ENCODE peak calls at places on chromosomes 6 and 20, in seven cellular contexts. One of them, this sample, is unnamed.

GRCh38 chr6:49225471-49225870 is 237.6 kb downstream of the MMUT start:
- DNase-seq in tibial artery: no peak
- DNase-seq in SK-N-SH: no peak
- DNase-seq in fibroblast of lung: no peak
- DNase-seq in IMR-90: no peak
- DNase-seq in epithelial cell of esophagus: no peak
- DNase-seq in kidney: no peak
- DNase-seq in this sample: no peak

GRCh38 chr20:64005394-64005793 is 24.5 kb downstream of the PRPF6 start:
- DNase-seq in IMR-90: peak
- DNase-seq in tibial artery: no peak
- DNase-seq in fibroblast of lung: no peak
- DNase-seq in SK-N-SH: no peak
- DNase-seq in epithelial cell of esophagus: no peak
- DNase-seq in kidney: no peak
- DNase-seq in this sample: no peak

GRCh38 chr6:39215640-39216158 is 13.6 kb downstream of the KCNK5 start:
- DNase-seq in IMR-90: no peak
- DNase-seq in kidney: no peak
- DNase-seq in fibroblast of lung: no peak
- DNase-seq in tibial artery: no peak
- DNase-seq in SK-N-SH: no peak
- DNase-seq in epithelial cell of esophagus: no peak
- DNase-seq in this sample: peak

GRCh38 chr20:18166939-18167338 is 29.3 kb downstream of the KAT14 start:
- DNase-seq in fibroblast of lung: no peak
- DNase-seq in SK-N-SH: no peak
- DNase-seq in tibial artery: no peak
- DNase-seq in IMR-90: no peak
- DNase-seq in epithelial cell of esophagus: no peak
- DNase-seq in kidney: no peak
- DNase-seq in this sample: no peak

GRCh38 chr20:63099426-63100267 is 92.9 kb upstream of the BHLHE23 start:
- DNase-seq in kidney: peak
- DNase-seq in fibroblast of lung: no peak
- DNase-seq in epithelial cell of esophagus: no peak
- DNase-seq in SK-N-SH: no peak
- DNase-seq in IMR-90: no peak
- DNase-seq in tibial artery: no peak
- DNase-seq in this sample: no peak

GRCh38 chr20:34364013-34364382 is 925 bp downstream of the ITCH start:
- DNase-seq in epithelial cell of esophagus: peak
- DNase-seq in kidney: no peak
- DNase-seq in tibial artery: no peak
- DNase-seq in SK-N-SH: no peak
- DNase-seq in IMR-90: peak
- DNase-seq in fibroblast of lung: peak
- DNase-seq in this sample: peak

GRCh38 chr6:37487891-37488290 is 11.8 kb downstream of the CCDC167 start:
- DNase-seq in kidney: no peak
- DNase-seq in fibroblast of lung: no peak
- DNase-seq in tibial artery: no peak
- DNase-seq in SK-N-SH: no peak
- DNase-seq in epithelial cell of esophagus: no peak
- DNase-seq in IMR-90: no peak
- DNase-seq in this sample: no peak

GRCh38 chr6:102417368-102417767 is 1023.9 kb downstream of the GRIK2 start:
- DNase-seq in IMR-90: no peak
- DNase-seq in epithelial cell of esophagus: no peak
- DNase-seq in fibroblast of lung: no peak
- DNase-seq in kidney: no peak
- DNase-seq in tibial artery: no peak
- DNase-seq in SK-N-SH: no peak
- DNase-seq in this sample: no peak

GRCh38 chr6:154399097-154399496 is 42.5 kb upstream of the IPCEF1 start:
- DNase-seq in epithelial cell of esophagus: peak
- DNase-seq in tibial artery: no peak
- DNase-seq in fibroblast of lung: peak
- DNase-seq in SK-N-SH: no peak
- DNase-seq in IMR-90: peak
- DNase-seq in kidney: no peak
- DNase-seq in this sample: no peak

GRCh38 chr6:105900120-105900937 is 185.8 kb upstream of the PRDM1 start:
- DNase-seq in IMR-90: peak
- DNase-seq in kidney: no peak
- DNase-seq in epithelial cell of esophagus: peak
- DNase-seq in SK-N-SH: no peak
- DNase-seq in fibroblast of lung: peak
- DNase-seq in tibial artery: no peak
- DNase-seq in this sample: peak
- H3K4me3 ChIP-seq in IMR-90: no peak
- H3K4me3 ChIP-seq in kidney: no peak
- H3K4me3 ChIP-seq in epithelial cell of esophagus: no peak
- H3K4me3 ChIP-seq in SK-N-SH: no peak
- H3K4me3 ChIP-seq in fibroblast of lung: no peak
- H3K4me3 ChIP-seq in tibial artery: no peak
- H3K4me3 ChIP-seq in this sample: no peak

GRCh38 chr20:45049438-45049837 is 51.5 kb downstream of the KCNS1 start:
- DNase-seq in tibial artery: no peak
- DNase-seq in epithelial cell of esophagus: no peak
- DNase-seq in SK-N-SH: no peak
- DNase-seq in IMR-90: no peak
- DNase-seq in kidney: no peak
- DNase-seq in fibroblast of lung: no peak
- DNase-seq in this sample: no peak
- TF ChIP-seq CTCF in tibial artery: no peak
- TF ChIP-seq CTCF in epithelial cell of esophagus: no peak
- TF ChIP-seq CTCF in SK-N-SH: no peak
- TF ChIP-seq CTCF in IMR-90: no peak
- TF ChIP-seq CTCF in kidney: no peak
- TF ChIP-seq CTCF in fibroblast of lung: no peak
- TF ChIP-seq CTCF in this sample: no peak

DNA sequence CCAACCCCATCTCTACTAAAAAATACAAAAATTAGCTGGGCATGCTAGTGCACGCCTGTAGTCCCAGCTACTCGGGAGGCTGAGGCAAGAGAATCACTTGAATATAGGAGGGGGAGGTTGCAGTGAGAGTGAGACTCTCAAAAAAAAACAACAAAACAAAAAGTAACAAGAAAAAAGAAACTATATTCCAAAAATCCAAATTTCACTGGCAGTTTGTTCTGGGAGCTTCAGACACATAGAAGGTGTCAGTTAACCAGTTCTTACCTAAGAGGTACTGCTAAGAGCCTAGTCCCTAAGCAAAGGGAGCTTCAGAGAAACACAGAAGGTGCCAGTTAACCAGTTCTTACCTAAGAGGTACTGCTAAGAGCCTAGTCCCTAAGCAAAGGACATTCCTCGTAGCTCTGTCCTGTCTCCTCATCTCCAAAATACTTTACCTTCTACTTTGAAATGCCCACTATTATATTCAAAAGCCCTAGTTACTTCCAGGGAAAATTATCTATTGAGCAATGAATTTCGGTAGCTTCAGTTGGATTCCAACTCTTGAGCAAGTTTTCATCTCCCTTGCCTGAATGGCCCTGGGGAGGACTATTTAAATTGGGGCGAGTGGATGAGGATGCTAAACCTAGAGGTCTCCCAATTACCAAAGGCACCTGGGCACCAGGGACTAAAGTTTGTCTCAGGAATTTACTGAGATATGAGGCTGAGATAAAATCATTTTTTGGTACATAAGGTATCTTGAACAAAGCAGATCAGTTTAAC is 41.0 kb downstream of the HFE start:
- DNase-seq in epithelial cell of esophagus: no peak
- DNase-seq in IMR-90: no peak
- DNase-seq in tibial artery: no peak
- DNase-seq in kidney: no peak
- DNase-seq in fibroblast of lung: no peak
- DNase-seq in SK-N-SH: no peak
- DNase-seq in this sample: no peak
- H3K4me3 ChIP-seq in epithelial cell of esophagus: no peak
- H3K4me3 ChIP-seq in IMR-90: no peak
- H3K4me3 ChIP-seq in tibial artery: no peak
- H3K4me3 ChIP-seq in kidney: no peak
- H3K4me3 ChIP-seq in fibroblast of lung: no peak
- H3K4me3 ChIP-seq in SK-N-SH: peak
- H3K4me3 ChIP-seq in this sample: peak

DNA sequence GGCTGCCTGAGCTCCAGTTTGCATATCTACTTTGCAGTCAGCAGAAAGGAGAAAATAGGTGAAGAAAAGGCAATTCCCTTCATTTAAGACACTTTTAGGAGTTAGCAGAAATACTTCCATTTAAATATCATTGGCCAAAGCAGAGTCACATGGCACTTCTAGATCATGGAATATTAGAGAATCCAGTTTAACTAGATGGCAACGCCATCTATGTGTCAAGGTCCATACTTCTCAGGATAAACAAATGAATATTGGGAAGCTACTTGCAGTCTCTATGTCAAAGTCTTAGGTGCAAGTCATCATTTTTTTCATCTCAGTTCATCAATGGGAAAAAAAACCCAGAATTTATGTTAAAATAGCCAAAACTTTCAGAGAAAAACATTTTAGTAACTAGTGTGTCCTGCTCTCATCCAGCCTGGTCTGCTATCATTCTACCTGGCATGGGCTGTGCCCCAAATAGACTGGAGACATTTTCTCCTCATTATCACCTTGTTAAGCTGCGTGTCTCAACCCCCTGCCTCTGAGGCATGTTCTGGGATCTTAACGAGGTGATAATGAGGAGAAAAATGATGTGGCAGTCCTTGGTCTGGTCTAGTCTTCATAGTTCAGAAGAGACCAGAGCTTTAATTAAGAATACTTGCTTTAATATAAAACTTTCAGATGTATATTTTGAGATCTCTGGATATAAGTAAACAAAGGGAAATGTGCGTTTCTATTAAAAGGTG is 227.3 kb downstream of the TBX18 start:
- DNase-seq in tibial artery: no peak
- DNase-seq in IMR-90: no peak
- DNase-seq in fibroblast of lung: no peak
- DNase-seq in kidney: no peak
- DNase-seq in SK-N-SH: no peak
- DNase-seq in epithelial cell of esophagus: peak
- DNase-seq in this sample: no peak
- TF ChIP-seq CTCF in tibial artery: no peak
- TF ChIP-seq CTCF in IMR-90: no peak
- TF ChIP-seq CTCF in fibroblast of lung: no peak
- TF ChIP-seq CTCF in kidney: no peak
- TF ChIP-seq CTCF in SK-N-SH: no peak
- TF ChIP-seq CTCF in epithelial cell of esophagus: no peak
- TF ChIP-seq CTCF in this sample: no peak

GRCh38 chr20:61411743-61412142 is 159.7 kb downstream of the CDH4 start:
- DNase-seq in IMR-90: no peak
- DNase-seq in kidney: peak
- DNase-seq in SK-N-SH: no peak
- DNase-seq in fibroblast of lung: no peak
- DNase-seq in epithelial cell of esophagus: no peak
- DNase-seq in tibial artery: no peak
- DNase-seq in this sample: no peak
- H3K4me3 ChIP-seq in IMR-90: no peak
- H3K4me3 ChIP-seq in kidney: no peak
- H3K4me3 ChIP-seq in SK-N-SH: no peak
- H3K4me3 ChIP-seq in fibroblast of lung: no peak
- H3K4me3 ChIP-seq in epithelial cell of esophagus: no peak
- H3K4me3 ChIP-seq in tibial artery: no peak
- H3K4me3 ChIP-seq in this sample: no peak

DNA sequence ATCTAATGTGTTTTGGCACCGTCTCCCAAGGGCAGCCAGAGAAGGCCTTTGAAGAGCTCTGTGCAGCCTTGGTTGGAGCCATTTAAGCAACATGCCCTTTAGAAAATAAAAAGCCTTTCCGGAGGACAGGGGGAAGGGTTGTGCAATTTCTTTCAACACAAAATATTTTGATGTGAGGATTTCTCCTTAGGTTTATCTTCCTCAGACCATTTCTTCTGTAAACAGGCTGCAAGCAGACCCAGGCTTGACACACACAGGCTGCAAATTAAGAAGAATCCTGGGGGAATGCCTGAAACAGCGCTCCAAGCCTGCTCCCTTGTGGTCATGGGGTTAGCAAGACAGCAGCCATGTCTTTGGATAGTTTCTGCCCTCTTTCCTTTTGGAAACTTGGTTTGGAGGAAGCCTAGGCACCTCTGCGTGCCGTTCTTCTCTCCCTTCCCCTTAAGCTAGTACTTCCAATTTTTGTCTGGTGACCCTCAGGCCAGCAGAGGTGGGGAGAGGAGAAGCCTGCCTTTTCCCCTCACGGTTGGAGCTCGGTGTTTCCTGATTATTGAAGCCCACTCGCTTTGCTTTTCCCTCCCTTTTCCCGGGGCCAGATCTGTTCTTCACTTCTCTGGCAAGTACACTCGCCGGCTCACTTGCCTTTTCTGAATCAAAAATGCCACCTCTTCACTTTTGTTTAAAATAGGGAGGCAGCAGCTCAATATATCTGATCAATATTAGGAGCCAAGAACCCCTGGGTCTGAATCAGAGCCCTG is 39.6 kb upstream of the NOX3 start:
- DNase-seq in fibroblast of lung: peak
- DNase-seq in kidney: peak
- DNase-seq in SK-N-SH: peak
- DNase-seq in epithelial cell of esophagus: peak
- DNase-seq in IMR-90: peak
- DNase-seq in tibial artery: peak
- DNase-seq in this sample: no peak
- TF ChIP-seq CTCF in fibroblast of lung: peak
- TF ChIP-seq CTCF in kidney: peak
- TF ChIP-seq CTCF in SK-N-SH: peak
- TF ChIP-seq CTCF in epithelial cell of esophagus: peak
- TF ChIP-seq CTCF in IMR-90: peak
- TF ChIP-seq CTCF in tibial artery: peak
- TF ChIP-seq CTCF in this sample: no peak

GRCh38 chr6:135322427-135323201 is 141.5 kb downstream of the MYB start:
- DNase-seq in SK-N-SH: no peak
- DNase-seq in kidney: no peak
- DNase-seq in fibroblast of lung: no peak
- DNase-seq in tibial artery: no peak
- DNase-seq in IMR-90: no peak
- DNase-seq in epithelial cell of esophagus: no peak
- DNase-seq in this sample: peak
- H3K4me3 ChIP-seq in SK-N-SH: no peak
- H3K4me3 ChIP-seq in kidney: no peak
- H3K4me3 ChIP-seq in fibroblast of lung: no peak
- H3K4me3 ChIP-seq in tibial artery: no peak
- H3K4me3 ChIP-seq in IMR-90: no peak
- H3K4me3 ChIP-seq in epithelial cell of esophagus: no peak
- H3K4me3 ChIP-seq in this sample: no peak

GRCh38 chr6:54266400-54266923 is 41.8 kb upstream of the TINAG start:
- DNase-seq in fibroblast of lung: no peak
- DNase-seq in tibial artery: no peak
- DNase-seq in SK-N-SH: no peak
- DNase-seq in epithelial cell of esophagus: no peak
- DNase-seq in IMR-90: no peak
- DNase-seq in kidney: no peak
- DNase-seq in this sample: no peak
- TF ChIP-seq CTCF in fibroblast of lung: no peak
- TF ChIP-seq CTCF in tibial artery: no peak
- TF ChIP-seq CTCF in SK-N-SH: peak
- TF ChIP-seq CTCF in epithelial cell of esophagus: no peak
- TF ChIP-seq CTCF in IMR-90: no peak
- TF ChIP-seq CTCF in kidney: peak
- TF ChIP-seq CTCF in this sample: no peak

GRCh38 chr6:157079774-157080173 is 243.5 kb downstream of the TMEM242 start:
- DNase-seq in epithelial cell of esophagus: no peak
- DNase-seq in SK-N-SH: no peak
- DNase-seq in kidney: no peak
- DNase-seq in tibial artery: no peak
- DNase-seq in fibroblast of lung: no peak
- DNase-seq in IMR-90: no peak
- DNase-seq in this sample: no peak
- H3K4me3 ChIP-seq in epithelial cell of esophagus: no peak
- H3K4me3 ChIP-seq in SK-N-SH: no peak
- H3K4me3 ChIP-seq in kidney: no peak
- H3K4me3 ChIP-seq in tibial artery: no peak
- H3K4me3 ChIP-seq in fibroblast of lung: no peak
- H3K4me3 ChIP-seq in IMR-90: no peak
- H3K4me3 ChIP-seq in this sample: no peak